ENCODE peak calls at places on chromosomes 13 and 19, in six cellular contexts. O, M, G, Z, H and Y are unnamed samples. For H3K4me1, the result is how much of the 10 kb centered on the place peaks cover.

GRCh38 chr13:33287142-33287882 is 1.8 kb upstream of the STARD13 start:
- DNase-seq in H (no peak), O (no peak), G (no peak), M (no peak), Z (no peak), Y (no peak)

GRCh38 chr13:53781941-53782340 is 753.3 kb downstream of the OLFM4 start:
- DNase-seq in Z (no peak), H (no peak), G (no peak), M (no peak), O (no peak), Y (no peak)

GRCh38 chr13:20258963-20259288 is 26.8 kb upstream of the GJB6 start:
- DNase-seq in O (no peak), H (no peak), M (no peak), G (no peak), Z (no peak), Y (no peak)

GRCh38 chr13:96089749-96090239 is at the start of gene HS6ST3:
- DNase-seq in Z (no peak), M (no peak), G (no peak), O (no peak), H (peak), Y (no peak)

GRCh38 chr13:85828094-85828684 is 29.0 kb upstream of the SLITRK6 start:
- DNase-seq in G (peak), M (peak), O (no peak), Z (no peak), H (no peak), Y (no peak)

GRCh38 chr13:30026909-30027308 is 176.5 kb upstream of the UBL3 start:
- DNase-seq in M (no peak), G (peak), Z (no peak), H (no peak), O (no peak), Y (no peak)

GRCh38 chr19:16203256-16204004 is 5.7 kb downstream of the AP1M1 start:
- DNase-seq in Z (no peak), M (no peak), H (no peak), O (no peak), G (no peak), Y (no peak)

GRCh38 chr19:53883231-53883661 is 1.2 kb downstream of the PRKCG start:
- DNase-seq in H (no peak), O (no peak), M (no peak), G (no peak), Z (no peak), Y (no peak)

GRCh38 chr19:57587529-57587928 is 3.6 kb downstream of the ZIK1 start:
- DNase-seq in H (no peak), G (no peak), O (no peak), M (no peak), Z (peak), Y (no peak)

GRCh38 chr13:93635687-93636086 is 409.1 kb downstream of the GPC6 start:
- DNase-seq in H (no peak), G (no peak), Z (no peak), O (no peak), M (no peak), Y (no peak)

GRCh38 chr19:17049711-17050280 is 23.2 kb upstream of the CPAMD8 start:
- DNase-seq in M (no peak), G (peak), H (peak), O (no peak), Z (peak), Y (no peak)

GRCh38 chr19:14073925-14074838 is 1.6 kb downstream of the MISP3 start:
- DNase-seq in M (peak), H (peak), G (peak), Z (peak), O (no peak), Y (no peak)

GRCh38 chr19:46073268-46073922 is 32.6 kb upstream of the IGFL4 start:
- DNase-seq in H (peak), Z (peak), G (no peak), M (no peak), O (no peak), Y (no peak)

GRCh38 chr19:16795731-16796130 is 33.5 kb upstream of the SIN3B start:
- DNase-seq in H (no peak), G (no peak), O (no peak), M (no peak), Z (no peak), Y (no peak)

GRCh38 chr13:22027561-22027960 is 356.7 kb downstream of the FGF9 start:
- DNase-seq in Z (no peak), O (no peak), M (no peak), G (no peak), H (no peak), Y (no peak)

GRCh38 chr13:70723732-70724131 is 615.5 kb upstream of the KLHL1 start:
- DNase-seq in M (no peak), Z (no peak), O (no peak), G (no peak), H (no peak), Y (no peak)

GRCh38 chr13:111980146-111980929 is 86.6 kb upstream of the SOX1 start:
- DNase-seq in M (no peak), G (no peak), H (no peak), Z (no peak), O (no peak), Y (no peak)

GRCh38 chr13:73401769-73402168 is 343.0 kb downstream of the KLF5 start:
- DNase-seq in O (no peak), G (peak), M (no peak), Z (no peak), H (no peak), Y (peak)

GRCh38 chr19:28606269-28607032 is 606.5 kb downstream of the UQCRFS1 start:
- DNase-seq in O (no peak), G (no peak), Z (no peak), M (peak), H (no peak), Y (no peak)

GRCh38 chr13:30340367-30341184 is 33.2 kb upstream of the KATNAL1 start:
- DNase-seq in G (no peak), Z (peak), H (peak), O (no peak), M (peak), Y (no peak)

DNA sequence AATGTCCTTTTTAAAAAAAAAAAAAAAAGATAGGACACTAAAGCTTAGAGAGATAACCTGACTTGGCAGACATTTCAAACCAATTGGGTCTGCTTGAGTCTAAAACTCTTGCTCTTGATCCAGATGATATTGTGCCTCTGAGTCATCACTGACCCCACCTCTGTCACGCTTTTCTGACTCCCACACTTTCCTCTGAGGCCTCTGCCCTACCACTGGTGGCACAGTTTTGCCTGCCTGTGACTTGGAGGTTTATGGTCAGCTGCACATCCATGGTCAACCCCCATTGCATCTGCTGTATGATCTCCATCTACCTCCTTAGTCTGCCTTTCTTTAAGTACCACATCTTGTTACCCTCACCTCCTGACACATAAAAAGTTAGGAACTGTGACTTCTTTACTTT is 328.6 kb downstream of the SPRY2 start:
- DNase-seq in H (no peak), M (no peak), G (peak), O (no peak), Z (no peak), Y (no peak)
- H3K4me1 ChIP-seq in H (under half), M (under half), G (under half), O (under half), Z (under half), Y (under half)

GRCh38 chr13:98525452-98525851 is 51.5 kb downstream of the STK24 start:
- DNase-seq in M (no peak), G (no peak), Z (no peak), O (no peak), H (no peak), Y (no peak)
- H3K4me1 ChIP-seq in M (under half), G (under half), Z (under half), O (half or more), H (under half), Y (under half)

GRCh38 chr13:45333973-45334922 is 6.7 kb downstream of the TPT1 start:
- DNase-seq in M (no peak), O (peak), Z (peak), G (peak), H (no peak), Y (no peak)
- H3K4me1 ChIP-seq in M (under half), O (half or more), Z (half or more), G (under half), H (half or more), Y (under half)

GRCh38 chr19:1221904-1222255 is 15.9 kb downstream of the CBARP start:
- DNase-seq in G (no peak), H (no peak), O (no peak), M (no peak), Z (no peak), Y (no peak)

GRCh38 chr19:1223018-1223855 is 14.6 kb downstream of the CBARP start:
- DNase-seq in G (peak), O (no peak), M (peak), Z (no peak), H (no peak), Y (no peak)

GRCh38 chr19:1221141-1221903 is 15.7 kb downstream of the STK11 start:
- DNase-seq in M (no peak), O (no peak), H (no peak), G (no peak), Z (no peak), Y (no peak)

GRCh38 chr19:1224047-1224825 is 13.6 kb downstream of the CBARP start:
- DNase-seq in O (no peak), Z (no peak), M (no peak), G (no peak), H (no peak), Y (no peak)

DNA sequence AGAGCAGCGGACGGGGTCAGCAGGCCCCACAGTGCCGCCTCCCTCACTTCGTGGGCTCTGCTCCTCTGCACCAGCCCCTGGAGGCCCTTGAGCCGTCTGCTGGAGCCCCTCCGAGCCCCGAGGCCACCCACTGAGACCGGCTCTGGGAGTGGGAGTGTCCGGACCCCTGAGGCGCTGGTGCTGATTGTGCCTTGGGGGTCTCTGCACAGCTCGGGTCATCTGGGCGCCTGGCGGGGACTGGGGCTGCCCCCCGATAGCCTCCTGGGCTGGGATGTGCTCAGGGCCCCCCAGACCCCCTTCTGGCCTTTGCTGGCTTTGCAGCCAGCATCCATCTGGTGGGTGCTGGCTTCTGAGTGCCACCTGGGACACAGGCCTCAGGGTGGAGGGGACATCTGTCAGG is 15.4 kb downstream of the CBARP start:
- DNase-seq in M (no peak), Z (no peak), G (no peak), O (no peak), H (no peak), Y (no peak)
- H3K4me1 ChIP-seq in M (half or more), Z (under half), G (under half), O (under half), H (under half), Y (under half)

GRCh38 chr13:39596176-39596575 is 6.8 kb downstream of the LHFPL6 start:
- DNase-seq in H (no peak), M (no peak), O (no peak), G (no peak), Z (no peak), Y (no peak)
- H3K4me1 ChIP-seq in H (under half), M (under half), O (under half), G (under half), Z (under half), Y (under half)

GRCh38 chr13:98482476-98483444 is 94.1 kb downstream of the STK24 start:
- DNase-seq in G (peak), M (no peak), H (peak), O (no peak), Z (peak), Y (no peak)
- H3K4me1 ChIP-seq in G (under half), M (under half), H (half or more), O (half or more), Z (under half), Y (under half)

GRCh38 chr19:3605361-3605760 is 1.3 kb downstream of the TBXA2R start:
- DNase-seq in G (no peak), H (no peak), Z (no peak), M (no peak), O (no peak), Y (no peak)
- H3K4me1 ChIP-seq in G (under half), H (under half), Z (under half), M (half or more), O (under half), Y (under half)

GRCh38 chr13:110445722-110446569 is 115.6 kb downstream of the RAB20 start:
- DNase-seq in Z (peak), O (no peak), G (no peak), M (no peak), H (peak), Y (no peak)
- H3K4me1 ChIP-seq in Z (under half), O (under half), G (under half), M (under half), H (half or more), Y (under half)

GRCh38 chr19:3604227-3604986 is 2.3 kb downstream of the TBXA2R start:
- DNase-seq in Z (no peak), G (no peak), M (no peak), H (no peak), O (no peak), Y (no peak)
- H3K4me1 ChIP-seq in Z (under half), G (under half), M (half or more), H (under half), O (under half), Y (under half)

DNA sequence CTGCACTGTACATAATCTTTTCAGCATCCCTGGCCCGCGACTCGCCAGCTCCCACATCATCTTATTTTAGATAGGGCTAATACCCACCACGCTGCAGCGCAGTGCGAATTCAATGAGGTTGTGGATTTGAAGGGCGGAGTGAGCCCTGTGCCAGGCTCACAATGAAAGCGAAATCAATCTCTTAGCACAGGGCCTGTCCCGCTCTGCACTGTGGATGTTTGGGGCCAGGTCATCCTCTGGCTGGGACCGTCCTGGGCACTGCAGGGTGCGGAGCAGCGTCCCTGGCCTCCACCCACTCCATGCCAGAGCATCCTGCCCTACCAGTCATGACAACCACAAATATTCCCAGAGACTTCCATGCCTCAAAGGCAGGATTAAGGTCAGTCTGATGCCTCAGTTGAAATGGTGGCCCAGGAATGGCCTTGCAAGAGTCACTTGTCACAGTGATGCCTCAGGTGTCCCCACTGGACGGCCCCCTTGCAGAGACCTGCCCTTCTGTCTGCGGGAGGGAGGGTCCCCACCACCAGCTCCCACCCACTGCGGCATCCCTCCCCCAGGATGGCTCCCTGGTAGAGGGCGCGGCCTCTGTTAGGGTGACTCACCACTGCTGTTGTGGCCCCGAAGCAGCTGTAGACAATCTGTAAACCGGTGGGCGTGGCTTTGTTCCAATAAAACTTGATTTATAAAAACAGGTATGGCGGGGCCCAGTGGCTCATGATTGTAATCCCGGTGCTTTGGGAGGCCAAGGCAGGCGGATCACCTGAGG is 5.6 kb downstream of the UHRF1 start:
- DNase-seq in O (peak), M (peak), Z (peak), H (peak), G (peak), Y (no peak)
- H3K4me1 ChIP-seq in O (under half), M (under half), Z (under half), H (under half), G (under half), Y (under half)